ENCODE peak calls at places on chromosome 19, in ten cellular contexts. R, Z, Y, G, S, N, P, C, M and D are unnamed samples.

GRCh38 chr19:9485140-9485539 is 13.3 kb downstream of the ZNF560 start:
- DNase-seq in R (no peak), Z (no peak), Y (no peak), G (no peak), S (no peak), N (no peak), P (no peak), C (no peak), M (no peak), D (no peak)

GRCh38 chr19:44951179-44952159 is 3.7 kb upstream of the CLPTM1 start:
- DNase-seq in R (peak; percentile 74), Z (peak; percentile 77), Y (peak; percentile 92), G (peak; percentile 75), S (peak; percentile 78), N (no peak), P (peak; percentile 56), C (peak; percentile 79), M (peak; percentile 52), D (peak; percentile 64)

GRCh38 chr19:46265217-46265828 is 31.5 kb upstream of the HIF3A start:
- DNase-seq in R (peak; percentile 74), Z (peak; percentile 88), Y (peak; percentile 89), G (peak; percentile 76), S (peak; percentile 61), N (no peak), P (peak; percentile 82), C (peak; percentile 87), M (peak; percentile 52), D (peak; percentile 81)

GRCh38 chr19:4807188-4807587 is 15.7 kb downstream of the FEM1A start:
- DNase-seq in R (no peak), Z (no peak), Y (no peak), G (no peak), S (no peak), N (no peak), P (no peak), C (no peak), M (no peak), D (no peak)

GRCh38 chr19:29952127-29952526 is 10.1 kb downstream of the URI1 start:
- DNase-seq in R (no peak), Z (no peak), Y (no peak), G (no peak), S (no peak), N (no peak), P (no peak), C (no peak), M (no peak), D (no peak)

GRCh38 chr19:21668072-21668471 is 99.3 kb downstream of the ZNF100 start:
- DNase-seq in R (no peak), Z (no peak), Y (no peak), G (no peak), S (no peak), N (no peak), P (no peak), C (no peak), M (no peak), D (no peak)

GRCh38 chr19:35710784-35711723 is 6.7 kb downstream of the ZBTB32 start:
- DNase-seq in R (no peak), Z (no peak), Y (no peak), G (no peak), S (no peak), N (no peak), P (no peak), C (no peak), M (no peak), D (no peak)

GRCh38 chr19:45164577-45165335 is 4.0 kb upstream of the NKPD1 start:
- DNase-seq in R (peak; percentile 34), Z (peak; percentile 87), Y (peak; percentile 33), G (peak; percentile 45), S (peak; percentile 67), N (no peak), P (peak; percentile 84), C (peak; percentile 45), M (no peak), D (no peak)

GRCh38 chr19:1278713-1279112 is 3.4 kb downstream of the FAM174C start:
- DNase-seq in R (no peak), Z (no peak), Y (no peak), G (no peak), S (no peak), N (no peak), P (no peak), C (no peak), M (no peak), D (no peak)

GRCh38 chr19:43526884-43527859 is at the start of gene ETHE1:
- DNase-seq in R (peak; percentile 76), Z (peak; percentile 86), Y (peak; percentile 92), G (peak; percentile 31), S (peak; percentile 84), N (peak; percentile 91), P (peak; percentile 37), C (peak; percentile 49), M (no peak), D (peak; percentile 76)

GRCh38 chr19:27776524-27776923 is 1436.4 kb downstream of the UQCRFS1 start:
- DNase-seq in R (no peak), Z (no peak), Y (no peak), G (no peak), S (no peak), N (no peak), P (no peak), C (no peak), M (no peak), D (no peak)

GRCh38 chr19:33416307-33417215 is 43.1 kb downstream of the CEBPG start:
- DNase-seq in R (peak; percentile 57), Z (peak; percentile 87), Y (peak; percentile 81), G (peak; percentile 66), S (no peak), N (no peak), P (peak; percentile 47), C (peak; percentile 65), M (no peak), D (peak; percentile 75)

GRCh38 chr19:5076440-5077208 is 107.7 kb downstream of the KDM4B start:
- DNase-seq in R (no peak), Z (no peak), Y (no peak), G (no peak), S (no peak), N (no peak), P (no peak), C (no peak), M (no peak), D (no peak)

GRCh38 chr19:57338798-57339378 is 12.2 kb upstream of the ZNF304 start:
- DNase-seq in R (no peak), Z (no peak), Y (no peak), G (peak; percentile 52), S (no peak), N (no peak), P (no peak), C (no peak), M (no peak), D (no peak)

GRCh38 chr19:53597023-53597422 is 34.8 kb upstream of the DPRX start:
- DNase-seq in R (no peak), Z (no peak), Y (no peak), G (no peak), S (no peak), N (no peak), P (peak; percentile 91), C (no peak), M (no peak), D (no peak)

GRCh38 chr19:345320-345879 is 804 bp upstream of the MIER2 start:
- DNase-seq in R (no peak), Z (no peak), Y (no peak), G (no peak), S (no peak), N (no peak), P (no peak), C (no peak), M (no peak), D (no peak)

GRCh38 chr19:900302-901111 is 7.2 kb downstream of the RNU6-9 start:
- DNase-seq in R (no peak), Z (no peak), Y (no peak), G (no peak), S (no peak), N (no peak), P (no peak), C (no peak), M (no peak), D (no peak)

GRCh38 chr19:49806613-49806946 is 6.5 kb downstream of the FUZ start:
- DNase-seq in R (no peak), Z (no peak), Y (no peak), G (no peak), S (no peak), N (no peak), P (no peak), C (no peak), M (no peak), D (no peak)

GRCh38 chr19:49807888-49808675 is 5.0 kb downstream of the FUZ start:
- DNase-seq in R (no peak), Z (no peak), Y (no peak), G (no peak), S (no peak), N (no peak), P (no peak), C (no peak), M (no peak), D (no peak)

GRCh38 chr19:49805822-49806612 is 7.1 kb downstream of the FUZ start:
- DNase-seq in R (no peak), Z (no peak), Y (no peak), G (no peak), S (no peak), N (no peak), P (no peak), C (no peak), M (no peak), D (no peak)

GRCh38 chr19:49808762-49809154 is 4.3 kb downstream of the FUZ start:
- DNase-seq in R (peak; percentile 97), Z (peak; percentile 36), Y (peak; percentile 99), G (peak; percentile 68), S (peak; percentile 95), N (peak; percentile 95), P (peak; percentile 46), C (peak; percentile 82), M (peak; percentile 24), D (peak; percentile 98)

GRCh38 chr19:49807174-49807830 is 5.8 kb downstream of the FUZ start:
- DNase-seq in R (no peak), Z (no peak), Y (no peak), G (no peak), S (no peak), N (no peak), P (no peak), C (no peak), M (no peak), D (no peak)
- TF ChIP-seq CTCF in R (no peak), Z (no peak), Y (no peak), G (no peak), S (no peak), N (no peak), P (no peak), C (no peak), M (no peak), D (no peak)

GRCh38 chr19:31639306-31639705 is 290.1 kb upstream of the TSHZ3 start:
- DNase-seq in R (no peak), Z (no peak), Y (no peak), G (peak; percentile 44), S (no peak), N (no peak), P (no peak), C (no peak), M (no peak), D (no peak)
- TF ChIP-seq CTCF in R (no peak), Z (no peak), Y (no peak), G (no peak), S (no peak), N (no peak), P (no peak), C (no peak), M (no peak), D (no peak)

GRCh38 chr19:6271721-6272410 is 7.9 kb downstream of the MLLT1 start:
- DNase-seq in R (peak; percentile 91), Z (no peak), Y (peak; percentile 31), G (no peak), S (peak; percentile 90), N (no peak), P (no peak), C (peak; percentile 51), M (peak; percentile 46), D (no peak)
- TF ChIP-seq CTCF in R (no peak), Z (no peak), Y (no peak), G (peak; percentile 26), S (no peak), N (no peak), P (no peak), C (no peak), M (peak; percentile 22), D (no peak)

GRCh38 chr19:51904331-51905165 is at the start of gene ZNF649:
- DNase-seq in R (peak; percentile 68), Z (peak; percentile 87), Y (peak; percentile 95), G (peak; percentile 81), S (peak; percentile 83), N (peak; percentile 81), P (peak; percentile 82), C (peak; percentile 89), M (peak; percentile 43), D (peak; percentile 78)
- TF ChIP-seq CTCF in R (no peak), Z (no peak), Y (no peak), G (peak; percentile 21), S (no peak), N (no peak), P (no peak), C (no peak), M (no peak), D (peak; percentile 11)